ENCODE peak calls at places on chromosomes 5 and 9, in six cellular contexts. G is effector memory CD8-positive, alpha-beta T cell; M is fibroblast of lung; L is skeletal muscle cell; I is T follicular helper cell; A is putamen. Q is an unnamed sample.
A peak's percentile ranks its signal among the peaks of the same experiment; 100 is the strongest.

GRCh38 chr5:7397005-7397546 is 1.1 kb downstream of the ADCY2 start:
- DNase-seq in G (no peak), M (no peak), L (no peak), I (no peak), A (no peak), Q (no peak)

GRCh38 chr9:100587375-100587774 is 9.5 kb downstream of the CAVIN4 start:
- DNase-seq in G (no peak), M (no peak), L (no peak), I (no peak), A (no peak), Q (no peak)

GRCh38 chr5:53779541-53779981 is 219.1 kb downstream of the NDUFS4 start:
- DNase-seq in G (no peak), M (peak; percentile 50), L (peak; percentile 76), I (no peak), A (no peak), Q (no peak)

GRCh38 chr5:132180134-132180745 is 47.4 kb downstream of the P4HA2 start:
- DNase-seq in G (no peak), M (peak; percentile 81), L (peak; percentile 31), I (no peak), A (peak; percentile 11), Q (no peak)

GRCh38 chr9:87834357-87834756 is 48.3 kb upstream of the SPATA31E1 start:
- DNase-seq in G (no peak), M (no peak), L (no peak), I (no peak), A (no peak), Q (no peak)

GRCh38 chr5:1255081-1255561 is 29.9 kb downstream of the SLC6A18 start:
- DNase-seq in G (peak; percentile 34), M (no peak), L (no peak), I (peak; percentile 35), A (no peak), Q (no peak)

GRCh38 chr5:95486185-95486584 is 68.6 kb downstream of the SKIC3 start:
- DNase-seq in G (no peak), M (no peak), L (no peak), I (no peak), A (no peak), Q (no peak)

GRCh38 chr9:93071464-93071863 is 13.0 kb downstream of the SUSD3 start:
- DNase-seq in G (no peak), M (peak; percentile 55), L (no peak), I (no peak), A (no peak), Q (no peak)

GRCh38 chr5:90056911-90057705 is 352.4 kb downstream of the CETN3 start:
- DNase-seq in G (no peak), M (no peak), L (no peak), I (no peak), A (no peak), Q (no peak)

GRCh38 chr5:133664422-133664821 is 52.1 kb upstream of the FSTL4 start:
- DNase-seq in G (no peak), M (no peak), L (peak; percentile 49), I (no peak), A (no peak), Q (no peak)

GRCh38 chr9:137055385-137056364 is 1.8 kb upstream of the ENTPD2 start:
- DNase-seq in G (no peak), M (peak; percentile 91), L (peak; percentile 39), I (no peak), A (peak; percentile 96), Q (no peak)

GRCh38 chr5:68420476-68421344 is 205.2 kb downstream of the PIK3R1 start:
- DNase-seq in G (no peak), M (no peak), L (no peak), I (no peak), A (no peak), Q (no peak)

GRCh38 chr5:322942-323879 is 1.7 kb downstream of the AHRR start:
- DNase-seq in G (no peak), M (no peak), L (no peak), I (no peak), A (no peak), Q (no peak)

GRCh38 chr5:15013654-15014463 is 142.3 kb upstream of the ANKH start:
- DNase-seq in G (no peak), M (peak; percentile 84), L (no peak), I (no peak), A (peak; percentile 57), Q (no peak)

GRCh38 chr5:172264814-172265213 is 18.8 kb downstream of the UBTD2 start:
- DNase-seq in G (no peak), M (no peak), L (no peak), I (no peak), A (no peak), Q (no peak)

GRCh38 chr5:171386006-171386671 is 1.5 kb upstream of the NPM1 start:
- DNase-seq in G (no peak), M (no peak), L (no peak), I (no peak), A (no peak), Q (no peak)

GRCh38 chr9:136093995-136094881 is 851 bp downstream of the NACC2 start:
- DNase-seq in G (peak; percentile 57), M (peak; percentile 51), L (no peak), I (peak; percentile 33), A (no peak), Q (no peak)

GRCh38 chr5:119583684-119584083 is 45.7 kb upstream of the FAM170A start:
- DNase-seq in G (no peak), M (no peak), L (no peak), I (no peak), A (no peak), Q (no peak)

GRCh38 chr9:37399336-37399735 is 23.2 kb upstream of the GRHPR start:
- DNase-seq in G (no peak), M (no peak), L (no peak), I (no peak), A (no peak), Q (no peak)

GRCh38 chr9:88782931-88783451 is 208.3 kb upstream of the S1PR3 start:
- DNase-seq in G (no peak), M (no peak), L (no peak), I (no peak), A (no peak), Q (no peak)

GRCh38 chr9:13769006-13769405 is 489.5 kb upstream of the MPDZ start:
- DNase-seq in G (no peak), M (no peak), L (no peak), I (no peak), A (no peak), Q (no peak)

GRCh38 chr5:173293817-173294672 is 34.2 kb downstream of the STC2 start:
- DNase-seq in G (peak; percentile 50), M (peak; percentile 81), L (peak; percentile 41), I (peak; percentile 37), A (peak; percentile 72), Q (peak; percentile 75)

Q was measured in progenitor cell of endocrine pancreas.